ENCODE peak calls at places on chromosome 12, in four cellular contexts. E is IMR-90, G is K562, Q is GM12878. V is an unnamed sample.

GRCh38 chr12:28089363-28089762 is 100.9 kb upstream of the CCDC91 start:
- DNase-seq in E (peak), G (no peak), Q (no peak), V (peak)

GRCh38 chr12:28569698-28570411 is 379.6 kb downstream of the CCDC91 start:
- DNase-seq in E (peak), G (no peak), Q (no peak), V (peak)

GRCh38 chr12:30200864-30201263 is 417.1 kb upstream of the TMTC1 start:
- DNase-seq in E (no peak), G (no peak), Q (no peak), V (peak)

GRCh38 chr12:26691234-26691970 is 141.6 kb downstream of the ITPR2 start:
- DNase-seq in E (peak), G (peak), Q (no peak), V (peak)

GRCh38 chr12:42469355-42470006 is 120.1 kb downstream of the PRICKLE1 start:
- DNase-seq in E (no peak), G (no peak), Q (peak), V (no peak)

GRCh38 chr12:5204271-5204670 is 160.6 kb downstream of the KCNA5 start:
- DNase-seq in E (no peak), G (no peak), Q (no peak), V (no peak)

GRCh38 chr12:111766608-111767361 is at the start of gene ALDH2:
- DNase-seq in E (peak), G (peak), Q (no peak), V (peak)

GRCh38 chr12:41512531-41512930 is 324.4 kb downstream of the PDZRN4 start:
- DNase-seq in E (no peak), G (no peak), Q (no peak), V (peak)

GRCh38 chr12:95205685-95206084 is 11.6 kb downstream of the FGD6 start:
- DNase-seq in E (peak), G (no peak), Q (no peak), V (peak)

GRCh38 chr12:132065609-132066344 is 78.3 kb downstream of the DDX51 start:
- DNase-seq in E (no peak), G (no peak), Q (no peak), V (no peak)

GRCh38 chr12:59077153-59077930 is 157.0 kb upstream of the LRIG3 start:
- DNase-seq in E (peak), G (no peak), Q (no peak), V (peak)

GRCh38 chr12:10366875-10367274 is 23.0 kb downstream of the KLRK1 start:
- DNase-seq in E (no peak), G (no peak), Q (no peak), V (no peak)

GRCh38 chr12:64029013-64029857 is 184.7 kb downstream of the SRGAP1 start:
- DNase-seq in E (peak), G (no peak), Q (no peak), V (no peak)

GRCh38 chr12:117662620-117663395 is 301.4 kb upstream of the NOS1 start:
- DNase-seq in E (no peak), G (no peak), Q (no peak), V (peak)

GRCh38 chr12:114918535-114919233 is 234.7 kb upstream of the TBX3 start:
- DNase-seq in E (peak), G (no peak), Q (no peak), V (no peak)

GRCh38 chr12:121791671-121792496 is 1.6 kb downstream of the RHOF start:
- DNase-seq in E (no peak), G (no peak), Q (no peak), V (no peak)
- TF ChIP-seq CTCF in E (no peak), G (no peak), Q (no peak), V (no peak)

GRCh38 chr12:1204581-1205121 is 213.6 kb downstream of the ERC1 start:
- DNase-seq in E (no peak), G (no peak), Q (peak), V (peak)
- TF ChIP-seq FOS in E (no peak), G (no peak), Q (no peak), V (no peak)

GRCh38 chr12:2813214-2813554 is 716 bp downstream of the ITFG2 start:
- DNase-seq in E (no peak), G (no peak), Q (no peak), V (no peak)

GRCh38 chr12:2813573-2814185 is 1.2 kb downstream of the ITFG2 start:
- DNase-seq in E (peak), G (peak), Q (no peak), V (peak)

GRCh38 chr12:2811791-2812190 is 677 bp upstream of the ITFG2 start:
- DNase-seq in E (no peak), G (no peak), Q (no peak), V (no peak)

GRCh38 chr12:2806700-2807099 is 5.8 kb upstream of the ITFG2 start:
- DNase-seq in E (no peak), G (no peak), Q (no peak), V (no peak)

DNA sequence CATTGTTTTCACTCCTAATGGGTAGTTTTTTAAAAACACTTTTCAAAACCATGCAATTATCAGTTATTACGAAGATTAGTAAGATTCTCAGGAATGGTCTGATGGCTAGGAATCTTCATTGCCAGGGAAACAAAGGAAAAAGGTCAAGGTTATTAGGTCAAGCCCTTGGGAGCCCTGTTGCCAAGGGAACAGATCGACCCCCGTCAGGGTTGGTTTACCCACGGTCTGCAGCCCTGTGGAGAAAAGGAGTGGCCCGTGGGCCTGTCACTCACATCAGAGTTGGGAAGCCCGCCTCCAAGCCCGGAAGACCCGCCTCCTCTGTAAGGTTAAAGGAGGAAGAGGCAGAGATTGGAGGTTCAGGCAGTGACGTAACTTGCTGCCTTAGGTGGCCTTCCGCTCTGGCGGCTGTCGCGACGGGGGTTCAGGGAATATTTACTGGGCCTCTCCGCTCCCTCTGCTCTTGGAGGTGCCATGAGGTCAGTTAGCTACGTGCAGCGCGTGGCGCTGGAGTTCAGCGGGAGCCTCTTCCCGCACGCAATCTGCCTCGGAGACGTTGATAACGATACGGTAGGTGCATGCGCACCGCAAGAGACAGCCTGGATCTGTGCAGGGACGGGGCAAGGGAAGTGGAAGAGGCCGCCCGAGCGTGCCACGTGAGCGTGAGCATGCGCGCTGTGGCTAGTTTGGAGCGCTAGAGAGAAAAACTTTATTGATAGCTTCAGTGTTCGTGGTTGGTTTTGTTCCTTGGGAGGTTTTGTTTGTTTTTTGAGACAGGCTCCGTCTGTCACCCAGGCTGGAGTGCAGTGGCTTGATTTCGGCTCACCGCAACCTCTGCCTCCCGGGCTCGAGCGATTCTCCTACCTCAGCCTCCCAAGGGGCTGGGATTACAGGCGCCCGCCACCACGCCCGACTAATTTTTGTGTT is at the start of gene ITFG2:
- DNase-seq in E (peak), G (peak), Q (peak), V (peak)
- TF ChIP-seq CTCF in E (no peak), G (no peak), Q (no peak), V (no peak)

GRCh38 chr12:79689041-79689476 is 1.7 kb downstream of the PAWR start:
- DNase-seq in E (no peak), G (no peak), Q (no peak), V (no peak)

GRCh38 chr12:79687711-79688270 is 3.0 kb downstream of the PAWR start:
- DNase-seq in E (peak), G (no peak), Q (no peak), V (peak)

GRCh38 chr12:79685068-79685467 is 5.7 kb downstream of the PAWR start:
- DNase-seq in E (peak), G (no peak), Q (no peak), V (peak)

GRCh38 chr12:79688376-79689040 is 2.3 kb downstream of the PAWR start:
- DNase-seq in E (no peak), G (no peak), Q (no peak), V (peak)

GRCh38 chr12:79686171-79686570 is 4.6 kb downstream of the PAWR start:
- DNase-seq in E (no peak), G (no peak), Q (no peak), V (peak)
- TF ChIP-seq FOS in E (no peak), G (no peak), Q (no peak), V (no peak)

GRCh38 chr12:120625557-120626419 is 14.6 kb upstream of the CABP1 start:
- DNase-seq in E (no peak), G (peak), Q (peak), V (no peak)
- TF ChIP-seq CTCF in E (no peak), G (peak), Q (peak), V (peak)